ENCODE peak calls at places on chromosomes 4 and X, in four cellular contexts. U is T-helper 1 cell; R is stimulated activated naive CD4-positive, alpha-beta T cell treated with Interleukin-2 at 50 U/mL for 16 hours; G is heart left ventricle. E is an unnamed sample.

GRCh38 chr4:19689511-19689910 is 562.2 kb upstream of the SLIT2 start:
- DNase-seq in R (no peak), G (no peak), U (no peak), E (no peak)

GRCh38 chrX:27399146-27399456 is 64.0 kb downstream of the PPP4R3C start:
- DNase-seq in G (no peak), R (no peak), U (no peak), E (no peak)

GRCh38 chr4:185304944-185305690 is 90.6 kb downstream of the LRP2BP start:
- DNase-seq in G (no peak), U (peak), R (no peak), E (peak)

GRCh38 chrX:153864561-153865320 is 21.2 kb downstream of the L1CAM start:
- DNase-seq in R (no peak), G (no peak), U (no peak), E (no peak)

GRCh38 chr4:174714393-174715211 is 114.4 kb downstream of the GLRA3 start:
- DNase-seq in G (peak), U (no peak), R (no peak), E (no peak)

GRCh38 chrX:1491851-1492349 is 39.2 kb upstream of the ASMTL start:
- DNase-seq in G (no peak), R (no peak), U (no peak), E (peak)

GRCh38 chr4:139692300-139693012 is 26.8 kb downstream of the MGST2 start:
- DNase-seq in G (peak), R (no peak), U (no peak), E (no peak)

GRCh38 chrX:152465132-152465531 is 14.0 kb upstream of the GABRA3 start:
- DNase-seq in R (no peak), G (no peak), U (no peak), E (no peak)

GRCh38 chr4:8547108-8547911 is 32.9 kb upstream of the GPR78 start:
- DNase-seq in U (no peak), R (no peak), G (no peak), E (no peak)

GRCh38 chr4:10963958-10964705 is 279.6 kb upstream of the CLNK start:
- DNase-seq in G (no peak), U (no peak), R (no peak), E (no peak)

GRCh38 chr4:42293967-42294822 is 103.1 kb upstream of the SHISA3 start:
- DNase-seq in R (no peak), G (no peak), U (no peak), E (no peak)

GRCh38 chr4:138901177-138901576 is 114.4 kb upstream of the NOCT start:
- DNase-seq in R (no peak), G (no peak), U (no peak), E (no peak)

GRCh38 chr4:123892368-123892961 is 495.9 kb downstream of the SPRY1 start:
- DNase-seq in U (no peak), G (no peak), R (no peak), E (no peak)

GRCh38 chrX:23035493-23035892 is 35.7 kb downstream of the DDX53 start:
- DNase-seq in U (no peak), R (no peak), G (no peak), E (no peak)

GRCh38 chr4:85094735-85095134 is 128.2 kb upstream of the WDFY3 start:
- DNase-seq in R (no peak), G (no peak), U (no peak), E (no peak)

GRCh38 chr4:148986951-148987350 is 544.7 kb upstream of the NR3C2 start:
- DNase-seq in U (no peak), G (no peak), R (no peak), E (no peak)

GRCh38 chr4:78032929-78033328 is 24.2 kb upstream of the FRAS1 start:
- DNase-seq in R (no peak), G (no peak), U (no peak), E (no peak)

GRCh38 chrX:3262906-3263305 is 83.5 kb downstream of the MXRA5 start:
- DNase-seq in U (no peak), G (no peak), R (no peak), E (no peak)

GRCh38 chrX:68938244-68939004 is 109.6 kb downstream of the EFNB1 start:
- DNase-seq in R (no peak), U (no peak), G (peak), E (no peak)

GRCh38 chr4:24657768-24658617 is 73.6 kb upstream of the DHX15 start:
- DNase-seq in G (peak), R (no peak), U (no peak), E (no peak)

GRCh38 chrX:73556159-73556558 is 6.8 kb upstream of the CHIC1 start:
- DNase-seq in U (no peak), G (no peak), R (no peak), E (no peak)

E was measured in activated naive CD4-positive, alpha-beta T cell treated with anti-CD3 and anti-CD28 coated beads, Interleukin-2, amount 50 U/mL, for 16 hours.